ENCODE peak calls at places on chromosome 20, in seven cellular contexts. T, H, Z, X, M, C and O are unnamed samples.

GRCh38 chr20:15760217-15760567 is 813.1 kb downstream of the KIF16B start:
- DNase-seq in T (no peak), H (no peak), Z (no peak), X (no peak), M (no peak), C (no peak), O (no peak)

GRCh38 chr20:2109425-2110210 is 8.0 kb downstream of the STK35 start:
- DNase-seq in T (no peak), H (no peak), Z (no peak), X (peak), M (no peak), C (no peak), O (no peak)

GRCh38 chr20:2822073-2822472 is 5.9 kb downstream of the TMEM239 start:
- DNase-seq in T (no peak), H (peak), Z (no peak), X (no peak), M (no peak), C (peak), O (no peak)

GRCh38 chr20:9573598-9573997 is 59.2 kb downstream of the LAMP5 start:
- DNase-seq in T (no peak), H (no peak), Z (peak), X (no peak), M (no peak), C (peak), O (no peak)

GRCh38 chr20:45545351-45545750 is 1.9 kb downstream of the EPPIN start:
- DNase-seq in T (no peak), H (no peak), Z (no peak), X (no peak), M (no peak), C (no peak), O (no peak)

GRCh38 chr20:11919046-11919445 is 1.4 kb downstream of the BTBD3 start:
- DNase-seq in T (no peak), H (peak), Z (no peak), X (no peak), M (no peak), C (no peak), O (no peak)

GRCh38 chr20:45974896-45975565 is 3.0 kb upstream of the ZNF335 start:
- DNase-seq in T (no peak), H (no peak), Z (no peak), X (no peak), M (no peak), C (no peak), O (no peak)

GRCh38 chr20:40009542-40009941 is 679.5 kb downstream of the MAFB start:
- DNase-seq in T (no peak), H (peak), Z (no peak), X (no peak), M (no peak), C (no peak), O (no peak)

GRCh38 chr20:64044484-64045247 is 4.8 kb downstream of the SOX18 start:
- DNase-seq in T (no peak), H (peak), Z (no peak), X (peak), M (no peak), C (no peak), O (no peak)

GRCh38 chr20:50425076-50425475 is 85.1 kb upstream of the PTPN1 start:
- DNase-seq in T (no peak), H (no peak), Z (no peak), X (peak), M (no peak), C (no peak), O (no peak)

GRCh38 chr20:32168184-32168910 is 39.2 kb downstream of the PLAGL2 start:
- DNase-seq in T (peak), H (peak), Z (no peak), X (peak), M (no peak), C (no peak), O (peak)

GRCh38 chr20:51092238-51092822 is 69.4 kb upstream of the KCNG1 start:
- DNase-seq in T (peak), H (no peak), Z (no peak), X (peak), M (no peak), C (no peak), O (no peak)

GRCh38 chr20:45306431-45306982 is at the start of gene RBPJL:
- DNase-seq in T (peak), H (no peak), Z (no peak), X (peak), M (no peak), C (peak), O (peak)

GRCh38 chr20:517221-517620 is 26.4 kb downstream of the CSNK2A1 start:
- DNase-seq in T (no peak), H (no peak), Z (no peak), X (peak), M (no peak), C (no peak), O (no peak)

GRCh38 chr20:17619351-17620093 is 49.6 kb downstream of the DSTN start:
- DNase-seq in T (no peak), H (no peak), Z (no peak), X (no peak), M (no peak), C (no peak), O (peak)

GRCh38 chr20:63740070-63740500 is 509 bp downstream of the SLC2A4RG start:
- DNase-seq in T (peak), H (peak), Z (peak), X (peak), M (no peak), C (peak), O (peak)

GRCh38 chr20:8215516-8215915 is 83.5 kb downstream of the PLCB1 start:
- DNase-seq in T (no peak), H (peak), Z (no peak), X (peak), M (no peak), C (no peak), O (no peak)

GRCh38 chr20:44496976-44497375 is 21.3 kb downstream of the TTPAL start:
- DNase-seq in T (no peak), H (peak), Z (no peak), X (peak), M (peak), C (no peak), O (no peak)

GRCh38 chr20:10550204-10551118 is 115.4 kb downstream of the SLX4IP start:
- DNase-seq in T (no peak), H (no peak), Z (no peak), X (no peak), M (no peak), C (no peak), O (no peak)

GRCh38 chr20:1402149-1402548 is 9.3 kb upstream of the FKBP1A start:
- DNase-seq in T (no peak), H (peak), Z (no peak), X (peak), M (no peak), C (no peak), O (no peak)

GRCh38 chr20:24995741-24996448 is 3.3 kb upstream of the APMAP start:
- DNase-seq in T (no peak), H (no peak), Z (no peak), X (no peak), M (no peak), C (peak), O (peak)

GRCh38 chr20:46311039-46311650 is 2.8 kb upstream of the CDH22 start:
- DNase-seq in T (no peak), H (no peak), Z (no peak), X (no peak), M (no peak), C (no peak), O (no peak)

GRCh38 chr20:41005361-41005729 is 23.3 kb upstream of the TOP1 start:
- DNase-seq in T (no peak), H (peak), Z (no peak), X (peak), M (no peak), C (no peak), O (no peak)

GRCh38 chr20:51480507-51481270 is 61.8 kb downstream of the NFATC2 start:
- DNase-seq in T (no peak), H (no peak), Z (no peak), X (no peak), M (no peak), C (no peak), O (no peak)

GRCh38 chr20:8535403-8536003 is 403.4 kb downstream of the PLCB1 start:
- DNase-seq in T (peak), H (no peak), Z (no peak), X (peak), M (no peak), C (no peak), O (no peak)

GRCh38 chr20:47456952-47457724 is 44.5 kb upstream of the NCOA3 start:
- DNase-seq in T (no peak), H (peak), Z (no peak), X (peak), M (peak), C (no peak), O (no peak)

GRCh38 chr20:12916699-12917098 is 92.1 kb upstream of the SPTLC3 start:
- DNase-seq in T (peak), H (no peak), Z (no peak), X (no peak), M (peak), C (no peak), O (no peak)

GRCh38 chr20:7716286-7716972 is 223.8 kb downstream of the HAO1 start:
- DNase-seq in T (no peak), H (no peak), Z (no peak), X (no peak), M (no peak), C (no peak), O (no peak)

GRCh38 chr20:51631011-51631950 is 88.8 kb upstream of the NFATC2 start:
- DNase-seq in T (no peak), H (peak), Z (no peak), X (peak), M (no peak), C (no peak), O (no peak)

GRCh38 chr20:25237610-25238318 is 10.1 kb upstream of the PYGB start:
- DNase-seq in T (peak), H (peak), Z (no peak), X (peak), M (peak), C (no peak), O (no peak)

GRCh38 chr20:46031701-46032254 is 2.8 kb downstream of the SLC12A5 start:
- DNase-seq in T (peak), H (no peak), Z (no peak), X (no peak), M (peak), C (peak), O (peak)

GRCh38 chr20:32013326-32013725 is 3.1 kb downstream of the CCM2L start:
- DNase-seq in T (no peak), H (no peak), Z (no peak), X (no peak), M (no peak), C (no peak), O (no peak)

GRCh38 chr20:21395666-21396044 is 1.7 kb downstream of the NKX2-4 start:
- DNase-seq in T (peak), H (no peak), Z (no peak), X (peak), M (no peak), C (no peak), O (peak)

GRCh38 chr20:52552181-52552872 is 360.7 kb upstream of the ZFP64 start:
- DNase-seq in T (no peak), H (peak), Z (no peak), X (peak), M (peak), C (no peak), O (no peak)

GRCh38 chr20:51703446-51704287 is 64.5 kb downstream of the ATP9A start:
- DNase-seq in T (no peak), H (no peak), Z (no peak), X (peak), M (no peak), C (no peak), O (no peak)

GRCh38 chr20:54174452-54175175 is 828 bp upstream of the CYP24A1 start:
- DNase-seq in T (peak), H (no peak), Z (peak), X (no peak), M (no peak), C (peak), O (no peak)

GRCh38 chr20:2749951-2750342 is 50.5 kb downstream of the CPXM1 start:
- DNase-seq in T (no peak), H (no peak), Z (no peak), X (no peak), M (no peak), C (peak), O (no peak)

GRCh38 chr20:35341366-35342028 is 49.3 kb upstream of the FAM83C start:
- DNase-seq in T (no peak), H (peak), Z (no peak), X (no peak), M (no peak), C (no peak), O (no peak)
- H3K18ac ChIP-seq in T (no peak), H (peak), Z (no peak), X (peak), M (no peak), C (no peak), O (no peak)

DNA sequence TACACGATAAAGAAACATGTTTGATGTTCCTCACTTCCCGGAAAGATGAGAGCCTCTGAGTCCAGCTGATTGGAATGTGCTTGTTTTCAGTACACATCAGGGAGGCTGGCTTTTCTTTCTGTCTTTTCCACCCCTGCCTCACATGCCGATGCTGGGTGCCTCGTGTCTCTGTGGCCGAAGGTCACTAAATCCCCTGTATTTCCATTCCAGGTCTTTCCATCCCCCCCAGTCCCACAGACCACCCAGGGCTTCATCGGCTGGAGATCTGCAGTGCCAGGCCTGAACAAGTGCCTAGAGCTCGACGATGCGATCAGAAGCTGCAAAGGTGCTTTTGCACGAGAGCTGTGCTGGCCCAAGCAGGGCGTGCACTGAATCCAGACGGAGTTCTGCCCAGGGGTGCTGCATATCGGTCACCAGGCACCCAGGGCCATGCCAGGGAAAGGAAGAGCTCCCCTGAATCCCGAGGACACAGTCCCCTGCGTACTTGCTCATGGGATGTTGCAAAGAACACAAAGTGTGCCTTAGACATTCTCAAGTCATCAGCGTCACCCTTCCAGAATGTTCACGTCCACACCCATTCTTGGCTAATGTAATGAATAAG is 67.9 kb downstream of the ANKRD60 start:
- DNase-seq in T (no peak), H (peak), Z (no peak), X (no peak), M (no peak), C (no peak), O (no peak)
- H3K18ac ChIP-seq in T (no peak), H (no peak), Z (peak), X (no peak), M (no peak), C (no peak), O (no peak)

DNA sequence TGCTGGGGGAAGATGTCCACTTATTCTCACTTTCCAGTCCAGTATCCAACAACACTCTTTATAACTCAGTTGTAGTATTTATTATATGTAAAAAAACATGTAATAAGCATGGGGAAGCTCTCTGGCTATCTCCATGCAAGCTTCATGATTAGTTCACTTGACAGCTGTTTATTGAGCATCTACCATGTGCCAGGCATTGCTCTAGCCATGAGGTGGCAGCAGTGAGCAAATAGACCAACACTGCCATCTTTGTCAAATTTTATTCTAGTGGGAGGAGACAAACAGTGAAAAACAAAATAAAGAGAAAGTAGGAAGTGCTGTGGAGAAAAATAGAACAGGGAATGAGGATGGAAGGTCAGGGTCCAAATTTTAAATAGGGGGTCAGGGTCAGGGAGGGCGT is 131.8 kb downstream of the CFAP61 start:
- DNase-seq in T (no peak), H (no peak), Z (no peak), X (no peak), M (peak), C (no peak), O (no peak)
- H3K18ac ChIP-seq in T (no peak), H (no peak), Z (no peak), X (no peak), M (no peak), C (no peak), O (no peak)

GRCh38 chr20:38829296-38829875 is 23.9 kb downstream of the PPP1R16B start:
- DNase-seq in T (no peak), H (no peak), Z (no peak), X (no peak), M (no peak), C (no peak), O (no peak)
- H3K18ac ChIP-seq in T (no peak), H (no peak), Z (no peak), X (no peak), M (no peak), C (no peak), O (no peak)

DNA sequence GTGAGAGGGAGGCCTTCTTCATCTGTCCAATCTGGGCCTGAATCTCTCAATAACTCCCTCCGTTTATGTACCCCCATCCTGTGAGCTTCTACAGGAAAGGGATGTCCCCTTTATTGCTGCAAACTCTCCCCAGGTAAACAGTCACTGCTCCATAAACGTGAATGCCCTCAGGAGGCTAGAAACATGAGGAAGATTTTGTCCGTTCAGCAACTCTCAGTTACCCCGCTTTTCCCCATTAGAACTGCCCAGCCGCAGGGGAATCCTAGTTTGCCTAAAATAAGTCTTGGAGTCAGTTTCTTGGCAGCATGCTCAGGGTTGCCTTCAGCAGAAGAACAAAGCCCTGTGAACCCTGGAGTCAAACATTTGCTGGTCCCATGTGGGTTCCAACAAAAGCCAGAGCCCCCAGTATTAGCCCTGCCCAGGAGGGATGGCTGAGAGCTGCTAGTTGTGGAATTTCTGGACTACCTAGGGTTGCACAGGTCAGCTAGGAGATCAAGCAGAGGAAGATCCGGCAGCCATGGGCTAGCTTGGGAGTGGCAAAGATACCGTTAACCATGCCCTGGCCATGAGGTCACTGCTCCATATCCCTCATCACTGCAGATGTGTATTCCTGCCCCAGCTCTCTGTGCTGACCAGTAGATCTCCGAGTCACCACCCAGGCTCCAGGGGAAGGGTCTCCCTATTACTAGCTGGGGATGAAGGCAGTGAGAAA is 640 bp downstream of the LRRN4 start:
- DNase-seq in T (peak), H (no peak), Z (no peak), X (no peak), M (no peak), C (no peak), O (no peak)
- H3K18ac ChIP-seq in T (no peak), H (no peak), Z (no peak), X (peak), M (no peak), C (no peak), O (no peak)

DNA sequence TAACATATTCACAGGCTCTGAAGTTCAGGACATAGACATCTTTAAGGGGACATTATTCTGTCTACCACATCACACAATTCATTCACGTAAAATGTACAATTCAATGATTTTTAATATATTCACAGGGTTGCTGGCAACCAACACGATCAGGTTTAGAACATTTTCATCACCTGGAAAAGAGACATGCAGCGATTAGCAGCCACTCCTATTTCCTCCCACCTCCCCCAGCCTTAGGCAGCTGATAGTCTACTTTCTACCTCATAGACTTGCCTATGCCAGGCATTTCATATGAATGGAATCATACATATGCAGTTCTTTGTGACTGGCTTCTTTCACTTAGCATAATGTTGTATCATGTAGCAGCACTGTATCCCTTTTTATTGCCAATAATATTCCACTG is 31.6 kb upstream of the CTNNBL1 start:
- DNase-seq in T (no peak), H (no peak), Z (no peak), X (no peak), M (no peak), C (no peak), O (no peak)
- H3K18ac ChIP-seq in T (no peak), H (no peak), Z (no peak), X (no peak), M (no peak), C (no peak), O (no peak)

GRCh38 chr20:60804240-60804917 is 447.7 kb upstream of the CDH4 start:
- DNase-seq in T (peak), H (no peak), Z (no peak), X (no peak), M (no peak), C (no peak), O (peak)
- H3K18ac ChIP-seq in T (no peak), H (no peak), Z (no peak), X (no peak), M (no peak), C (peak), O (no peak)

GRCh38 chr20:48682529-48683385 is 145.0 kb downstream of the PREX1 start:
- DNase-seq in T (peak), H (peak), Z (peak), X (peak), M (no peak), C (peak), O (peak)
- H3K18ac ChIP-seq in T (no peak), H (peak), Z (peak), X (peak), M (no peak), C (peak), O (peak)

GRCh38 chr20:62512812-62513211 is 37.0 kb upstream of the GATA5 start:
- DNase-seq in T (no peak), H (no peak), Z (no peak), X (no peak), M (no peak), C (no peak), O (no peak)
- H3K18ac ChIP-seq in T (no peak), H (no peak), Z (peak), X (no peak), M (no peak), C (no peak), O (no peak)

DNA sequence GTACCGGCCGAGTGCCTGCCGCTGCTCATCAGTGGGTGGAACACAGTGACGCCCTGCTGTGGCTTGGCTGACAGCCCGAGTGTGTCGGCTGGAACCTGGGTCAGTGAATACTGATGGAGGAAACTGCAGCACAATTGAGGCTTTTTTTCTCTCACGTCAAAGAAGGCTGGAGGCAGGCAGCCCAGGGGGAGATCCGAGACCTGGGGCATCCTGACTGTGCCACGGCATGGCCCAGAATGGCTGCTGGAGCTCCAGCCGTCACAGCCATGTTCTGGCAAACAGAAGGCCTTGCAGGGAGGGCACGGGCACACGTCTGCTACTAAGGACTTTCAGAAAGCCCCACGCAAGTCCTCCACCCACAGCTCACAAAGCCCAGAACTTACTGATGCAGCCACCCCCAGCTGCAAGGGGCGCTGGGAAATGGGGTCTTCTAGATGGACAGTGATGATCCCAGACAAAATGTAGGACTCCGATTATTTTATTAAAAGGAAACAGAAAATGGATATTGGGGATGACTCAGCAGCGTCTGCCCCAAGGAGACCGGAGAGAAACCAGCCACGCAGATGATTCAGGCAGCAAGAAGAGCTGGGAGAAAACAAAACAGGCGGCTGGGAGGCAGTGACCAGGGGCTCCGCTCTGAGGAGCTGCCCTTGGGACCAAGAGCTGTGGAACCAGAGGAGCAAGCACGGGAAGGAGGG is 140.0 kb downstream of the TAF4 start:
- DNase-seq in T (no peak), H (peak), Z (no peak), X (no peak), M (no peak), C (no peak), O (no peak)
- H3K18ac ChIP-seq in T (no peak), H (no peak), Z (no peak), X (no peak), M (no peak), C (no peak), O (no peak)